ENCODE peak calls at places on chromosomes 3 and 15, in six cellular contexts. Y is stomach; S is foreskin fibroblast; L is HT-29; O is stimulated activated naive CD8-positive, alpha-beta T cell treated with anti-CD3 and anti-CD28 coated beads, Interleukin-15, Interleukin-2, amounts not matched to agents 100 U/mL and 50 U/mL, for 24 hours; V is germinal center. A is an unnamed sample.

GRCh38 chr3:7309707-7310106 is 448.8 kb downstream of the GRM7 start:
- DNase-seq in Y (no peak), S (no peak), L (no peak), O (no peak), V (no peak), A (no peak)

GRCh38 chr3:71893120-71893519 is 108.2 kb upstream of the PROK2 start:
- DNase-seq in Y (no peak), S (no peak), L (no peak), O (no peak), V (no peak), A (no peak)

GRCh38 chr3:110752307-110752706 is 319.3 kb upstream of the NECTIN3 start:
- DNase-seq in Y (no peak), S (no peak), L (peak; percentile 51), O (no peak), V (no peak), A (no peak)

GRCh38 chr3:132509096-132509495 is 88.0 kb upstream of the ACKR4 start:
- DNase-seq in Y (no peak), S (peak; percentile 50), L (no peak), O (no peak), V (no peak), A (no peak)

GRCh38 chr3:29757054-29757777 is 476.3 kb downstream of the RBMS3 start:
- DNase-seq in Y (peak; percentile 66), S (peak; percentile 29), L (no peak), O (no peak), V (no peak), A (peak; percentile 19)

GRCh38 chr3:57826286-57826951 is 70.3 kb downstream of the SLMAP start:
- DNase-seq in Y (no peak), S (peak; percentile 30), L (no peak), O (no peak), V (no peak), A (no peak)

GRCh38 chr15:22888120-22888859 is 49.8 kb downstream of the NIPA2 start:
- DNase-seq in Y (no peak), S (peak; percentile 95), L (no peak), O (no peak), V (no peak), A (no peak)

GRCh38 chr3:111667621-111668239 is 72.6 kb upstream of the ZBED2 start:
- DNase-seq in Y (no peak), S (peak; percentile 45), L (peak; percentile 61), O (peak; percentile 62), V (peak; percentile 79), A (no peak)

GRCh38 chr15:71044006-71044405 is 71.3 kb upstream of the THSD4 start:
- DNase-seq in Y (no peak), S (peak; percentile 83), L (no peak), O (no peak), V (no peak), A (no peak)

GRCh38 chr3:5330152-5330810 is 142.8 kb downstream of the EDEM1 start:
- DNase-seq in Y (no peak), S (no peak), L (no peak), O (peak; percentile 24), V (no peak), A (no peak)

GRCh38 chr3:100766069-100766468 is 56.8 kb downstream of the TFG start:
- DNase-seq in Y (no peak), S (no peak), L (no peak), O (peak; percentile 5), V (no peak), A (no peak)

GRCh38 chr3:141006344-141006743 is 44.8 kb upstream of the SPSB4 start:
- DNase-seq in Y (no peak), S (no peak), L (no peak), O (no peak), V (no peak), A (no peak)

GRCh38 chr3:156037356-156037755 is 83.0 kb upstream of the KCNAB1 start:
- DNase-seq in Y (no peak), S (peak; percentile 19), L (no peak), O (no peak), V (no peak), A (no peak)

GRCh38 chr3:29693863-29694262 is 413.0 kb downstream of the RBMS3 start:
- DNase-seq in Y (no peak), S (peak; percentile 84), L (no peak), O (no peak), V (no peak), A (no peak)

GRCh38 chr3:174191380-174191779 is 667.8 kb upstream of the NAALADL2 start:
- DNase-seq in Y (no peak), S (no peak), L (no peak), O (no peak), V (no peak), A (no peak)

GRCh38 chr3:5305681-5305983 is 118.1 kb downstream of the EDEM1 start:
- DNase-seq in Y (no peak), S (no peak), L (no peak), O (no peak), V (no peak), A (no peak)

GRCh38 chr15:90295270-90295648 is 29.8 kb downstream of the NGRN start:
- DNase-seq in Y (no peak), S (no peak), L (no peak), O (no peak), V (no peak), A (no peak)

GRCh38 chr15:89654847-89655805 is at the start of gene KIF7:
- DNase-seq in Y (peak; percentile 31), S (peak; percentile 75), L (no peak), O (peak; percentile 63), V (peak; percentile 47), A (no peak)

GRCh38 chr3:28317438-28318022 is 31.0 kb upstream of the ZCWPW2 start:
- DNase-seq in Y (no peak), S (peak; percentile 60), L (peak; percentile 43), O (peak; percentile 15), V (peak; percentile 47), A (no peak)

GRCh38 chr3:152656207-152657001 is 178.5 kb upstream of the P2RY1 start:
- DNase-seq in Y (no peak), S (no peak), L (no peak), O (no peak), V (no peak), A (no peak)

GRCh38 chr3:179027326-179027900 is 44.2 kb downstream of the ZMAT3 start:
- DNase-seq in Y (no peak), S (peak; percentile 31), L (no peak), O (no peak), V (no peak), A (no peak)

GRCh38 chr15:93037341-93038063 is 51.5 kb downstream of the RGMA start:
- DNase-seq in Y (no peak), S (peak; percentile 74), L (peak; percentile 14), O (no peak), V (no peak), A (no peak)